ENCODE peak calls at places on chromosomes 7 and 10, in ten cellular contexts. One of them, this sample, is unnamed.

GRCh38 chr7:13990984-13991790 is 1.7 kb upstream of the ETV1 start:
- DNase-seq in H1: peak; percentile 97
- DNase-seq in upper lobe of left lung: peak; percentile 93
- DNase-seq in psoas muscle: peak; percentile 96
- DNase-seq in GM12865: peak; percentile 87
- DNase-seq in AG10803: peak; percentile 97
- DNase-seq in mammary epithelial cell: peak; percentile 98
- DNase-seq in mucosa of descending colon: peak; percentile 91
- DNase-seq in cardiac muscle cell: peak; percentile 99
- DNase-seq in DND-41: no peak
- DNase-seq in this sample: peak; percentile 80

GRCh38 chr7:54653905-54654304 is 105.1 kb downstream of the SEC61G start:
- DNase-seq in H1: no peak
- DNase-seq in upper lobe of left lung: no peak
- DNase-seq in psoas muscle: no peak
- DNase-seq in GM12865: no peak
- DNase-seq in AG10803: no peak
- DNase-seq in mammary epithelial cell: no peak
- DNase-seq in mucosa of descending colon: no peak
- DNase-seq in cardiac muscle cell: no peak
- DNase-seq in DND-41: no peak
- DNase-seq in this sample: no peak

GRCh38 chr10:34046651-34047050 is 712.2 kb upstream of the NRP1 start:
- DNase-seq in H1: no peak
- DNase-seq in upper lobe of left lung: no peak
- DNase-seq in psoas muscle: no peak
- DNase-seq in GM12865: no peak
- DNase-seq in AG10803: no peak
- DNase-seq in mammary epithelial cell: no peak
- DNase-seq in mucosa of descending colon: no peak
- DNase-seq in cardiac muscle cell: no peak
- DNase-seq in DND-41: no peak
- DNase-seq in this sample: no peak

GRCh38 chr10:96448558-96448957 is 65.2 kb downstream of the TLL2 start:
- DNase-seq in H1: no peak
- DNase-seq in upper lobe of left lung: no peak
- DNase-seq in psoas muscle: no peak
- DNase-seq in GM12865: no peak
- DNase-seq in AG10803: no peak
- DNase-seq in mammary epithelial cell: no peak
- DNase-seq in mucosa of descending colon: no peak
- DNase-seq in cardiac muscle cell: no peak
- DNase-seq in DND-41: no peak
- DNase-seq in this sample: no peak

GRCh38 chr10:97580421-97581367 is 3.5 kb upstream of the HOGA1 start:
- DNase-seq in H1: no peak
- DNase-seq in upper lobe of left lung: no peak
- DNase-seq in psoas muscle: no peak
- DNase-seq in GM12865: no peak
- DNase-seq in AG10803: no peak
- DNase-seq in mammary epithelial cell: no peak
- DNase-seq in mucosa of descending colon: no peak
- DNase-seq in cardiac muscle cell: no peak
- DNase-seq in DND-41: no peak
- DNase-seq in this sample: no peak

GRCh38 chr10:37865264-37865663 is 7.9 kb upstream of the ZNF248 start:
- DNase-seq in H1: no peak
- DNase-seq in upper lobe of left lung: no peak
- DNase-seq in psoas muscle: no peak
- DNase-seq in GM12865: no peak
- DNase-seq in AG10803: no peak
- DNase-seq in mammary epithelial cell: no peak
- DNase-seq in mucosa of descending colon: no peak
- DNase-seq in cardiac muscle cell: no peak
- DNase-seq in DND-41: no peak
- DNase-seq in this sample: no peak

GRCh38 chr7:157551325-157552070 is 214.7 kb downstream of the DNAJB6 start:
- DNase-seq in H1: no peak
- DNase-seq in upper lobe of left lung: no peak
- DNase-seq in psoas muscle: no peak
- DNase-seq in GM12865: no peak
- DNase-seq in AG10803: no peak
- DNase-seq in mammary epithelial cell: no peak
- DNase-seq in mucosa of descending colon: peak; percentile 10
- DNase-seq in cardiac muscle cell: no peak
- DNase-seq in DND-41: no peak
- DNase-seq in this sample: no peak

GRCh38 chr7:55078465-55079372 is 59.9 kb downstream of the EGFR start:
- DNase-seq in H1: no peak
- DNase-seq in upper lobe of left lung: peak; percentile 82
- DNase-seq in psoas muscle: no peak
- DNase-seq in GM12865: no peak
- DNase-seq in AG10803: no peak
- DNase-seq in mammary epithelial cell: no peak
- DNase-seq in mucosa of descending colon: peak; percentile 86
- DNase-seq in cardiac muscle cell: no peak
- DNase-seq in DND-41: no peak
- DNase-seq in this sample: no peak

GRCh38 chr7:2953099-2953498 is 90.6 kb downstream of the CARD11 start:
- DNase-seq in H1: no peak
- DNase-seq in upper lobe of left lung: no peak
- DNase-seq in psoas muscle: no peak
- DNase-seq in GM12865: no peak
- DNase-seq in AG10803: no peak
- DNase-seq in mammary epithelial cell: peak; percentile 39
- DNase-seq in mucosa of descending colon: no peak
- DNase-seq in cardiac muscle cell: no peak
- DNase-seq in DND-41: no peak
- DNase-seq in this sample: no peak

GRCh38 chr7:113698556-113699220 is 220.1 kb downstream of the PPP1R3A start:
- DNase-seq in H1: no peak
- DNase-seq in upper lobe of left lung: no peak
- DNase-seq in psoas muscle: no peak
- DNase-seq in GM12865: peak; percentile 30
- DNase-seq in AG10803: peak; percentile 21
- DNase-seq in mammary epithelial cell: peak; percentile 16
- DNase-seq in mucosa of descending colon: no peak
- DNase-seq in cardiac muscle cell: peak; percentile 46
- DNase-seq in DND-41: peak; percentile 7
- DNase-seq in this sample: no peak

GRCh38 chr7:50393547-50394252 is 56.5 kb downstream of the FIGNL1 start:
- DNase-seq in H1: no peak
- DNase-seq in upper lobe of left lung: peak; percentile 11
- DNase-seq in psoas muscle: no peak
- DNase-seq in GM12865: peak; percentile 73
- DNase-seq in AG10803: no peak
- DNase-seq in mammary epithelial cell: no peak
- DNase-seq in mucosa of descending colon: no peak
- DNase-seq in cardiac muscle cell: no peak
- DNase-seq in DND-41: peak; percentile 37
- DNase-seq in this sample: no peak

GRCh38 chr10:88926484-88927249 is 25.9 kb downstream of the ACTA2 start:
- DNase-seq in H1: no peak
- DNase-seq in upper lobe of left lung: no peak
- DNase-seq in psoas muscle: no peak
- DNase-seq in GM12865: no peak
- DNase-seq in AG10803: peak; percentile 98
- DNase-seq in mammary epithelial cell: no peak
- DNase-seq in mucosa of descending colon: no peak
- DNase-seq in cardiac muscle cell: peak; percentile 96
- DNase-seq in DND-41: no peak
- DNase-seq in this sample: peak; percentile 30

GRCh38 chr7:192701-193536 is 548 bp downstream of the FAM20C start:
- DNase-seq in H1: no peak
- DNase-seq in upper lobe of left lung: peak; percentile 90
- DNase-seq in psoas muscle: no peak
- DNase-seq in GM12865: no peak
- DNase-seq in AG10803: peak; percentile 30
- DNase-seq in mammary epithelial cell: no peak
- DNase-seq in mucosa of descending colon: peak; percentile 62
- DNase-seq in cardiac muscle cell: no peak
- DNase-seq in DND-41: no peak
- DNase-seq in this sample: no peak
- H3K4me3 ChIP-seq in H1: peak overlapping the region; percentile 60
- H3K4me3 ChIP-seq in upper lobe of left lung: peak overlapping the region; percentile 84
- H3K4me3 ChIP-seq in psoas muscle: peak overlapping the region; percentile 84
- H3K4me3 ChIP-seq in GM12865: no peak overlapping the region
- H3K4me3 ChIP-seq in AG10803: peak overlapping the region; percentile 83
- H3K4me3 ChIP-seq in mammary epithelial cell: peak overlapping the region; percentile 66
- H3K4me3 ChIP-seq in mucosa of descending colon: peak overlapping the region; percentile 36
- H3K4me3 ChIP-seq in cardiac muscle cell: peak overlapping the region; percentile 41
- H3K4me3 ChIP-seq in DND-41: no peak overlapping the region
- H3K4me3 ChIP-seq in this sample: peak overlapping the region; percentile 94

GRCh38 chr10:82084904-82085303 is 209.9 kb downstream of the NRG3 start:
- DNase-seq in H1: peak; percentile 1
- DNase-seq in upper lobe of left lung: no peak
- DNase-seq in psoas muscle: no peak
- DNase-seq in GM12865: no peak
- DNase-seq in AG10803: no peak
- DNase-seq in mammary epithelial cell: no peak
- DNase-seq in mucosa of descending colon: no peak
- DNase-seq in cardiac muscle cell: no peak
- DNase-seq in DND-41: no peak
- DNase-seq in this sample: no peak
- TF ChIP-seq CTCF in H1: peak; percentile 62
- TF ChIP-seq CTCF in upper lobe of left lung: no peak
- TF ChIP-seq CTCF in psoas muscle: no peak
- TF ChIP-seq CTCF in GM12865: no peak
- TF ChIP-seq CTCF in AG10803: no peak
- TF ChIP-seq CTCF in mammary epithelial cell: no peak
- TF ChIP-seq CTCF in mucosa of descending colon: no peak
- TF ChIP-seq CTCF in cardiac muscle cell: no peak
- TF ChIP-seq CTCF in DND-41: no peak
- TF ChIP-seq CTCF in this sample: peak; percentile 6

GRCh38 chr7:84985073-84985784 is 201.6 kb downstream of the SEMA3D start:
- DNase-seq in H1: no peak
- DNase-seq in upper lobe of left lung: no peak
- DNase-seq in psoas muscle: no peak
- DNase-seq in GM12865: no peak
- DNase-seq in AG10803: peak; percentile 6
- DNase-seq in mammary epithelial cell: no peak
- DNase-seq in mucosa of descending colon: no peak
- DNase-seq in cardiac muscle cell: peak; percentile 17
- DNase-seq in DND-41: no peak
- DNase-seq in this sample: no peak

GRCh38 chr7:84982199-84982598 is 204.7 kb downstream of the SEMA3D start:
- DNase-seq in H1: no peak
- DNase-seq in upper lobe of left lung: no peak
- DNase-seq in psoas muscle: no peak
- DNase-seq in GM12865: no peak
- DNase-seq in AG10803: no peak
- DNase-seq in mammary epithelial cell: peak; percentile 4
- DNase-seq in mucosa of descending colon: no peak
- DNase-seq in cardiac muscle cell: no peak
- DNase-seq in DND-41: no peak
- DNase-seq in this sample: no peak

GRCh38 chr7:84975586-84976185 is 211.2 kb downstream of the SEMA3D start:
- DNase-seq in H1: no peak
- DNase-seq in upper lobe of left lung: no peak
- DNase-seq in psoas muscle: no peak
- DNase-seq in GM12865: no peak
- DNase-seq in AG10803: peak; percentile 57
- DNase-seq in mammary epithelial cell: no peak
- DNase-seq in mucosa of descending colon: no peak
- DNase-seq in cardiac muscle cell: peak; percentile 50
- DNase-seq in DND-41: no peak
- DNase-seq in this sample: no peak

DNA sequence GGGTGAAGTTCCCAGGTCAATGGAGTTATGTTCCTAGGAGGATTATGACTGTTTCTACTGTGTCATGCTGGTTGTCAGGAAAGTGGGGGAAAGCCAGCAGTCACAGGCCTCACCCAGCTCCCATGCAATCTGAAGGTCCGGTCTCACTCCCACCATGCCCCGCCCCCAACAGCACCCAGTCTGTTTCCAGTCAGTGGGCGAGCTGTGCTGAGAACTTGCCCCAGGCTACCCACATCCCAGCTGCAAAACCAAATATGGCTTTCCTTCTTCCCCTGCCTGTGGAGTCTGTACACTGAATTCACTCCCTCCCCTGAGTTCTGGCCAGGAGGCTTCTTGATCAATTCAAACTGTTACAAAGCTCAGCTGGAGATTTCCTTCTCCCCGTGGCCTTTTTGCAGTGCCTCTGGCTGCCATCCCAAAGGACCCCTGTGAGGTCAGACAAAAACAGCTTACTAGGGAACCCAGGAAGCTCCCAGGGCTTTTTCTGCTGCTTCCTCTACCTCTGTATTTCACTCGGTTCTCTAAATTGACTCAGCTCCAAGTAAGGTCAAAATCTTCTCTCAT is 205.7 kb downstream of the SEMA3D start:
- DNase-seq in H1: no peak
- DNase-seq in upper lobe of left lung: no peak
- DNase-seq in psoas muscle: no peak
- DNase-seq in GM12865: no peak
- DNase-seq in AG10803: no peak
- DNase-seq in mammary epithelial cell: peak; percentile 14
- DNase-seq in mucosa of descending colon: no peak
- DNase-seq in cardiac muscle cell: peak; percentile 3
- DNase-seq in DND-41: no peak
- DNase-seq in this sample: no peak
- H3K4me3 ChIP-seq in H1: no peak overlapping the region
- H3K4me3 ChIP-seq in upper lobe of left lung: no peak overlapping the region
- H3K4me3 ChIP-seq in psoas muscle: no peak overlapping the region
- H3K4me3 ChIP-seq in GM12865: no peak overlapping the region
- H3K4me3 ChIP-seq in AG10803: no peak overlapping the region
- H3K4me3 ChIP-seq in mammary epithelial cell: no peak overlapping the region
- H3K4me3 ChIP-seq in mucosa of descending colon: no peak overlapping the region
- H3K4me3 ChIP-seq in cardiac muscle cell: no peak overlapping the region
- H3K4me3 ChIP-seq in DND-41: no peak overlapping the region
- H3K4me3 ChIP-seq in this sample: no peak overlapping the region

GRCh38 chr10:113329121-113329596 is 223.7 kb upstream of the HABP2 start:
- DNase-seq in H1: no peak
- DNase-seq in upper lobe of left lung: no peak
- DNase-seq in psoas muscle: no peak
- DNase-seq in GM12865: no peak
- DNase-seq in AG10803: peak; percentile 96
- DNase-seq in mammary epithelial cell: peak; percentile 27
- DNase-seq in mucosa of descending colon: no peak
- DNase-seq in cardiac muscle cell: peak; percentile 74
- DNase-seq in DND-41: no peak
- DNase-seq in this sample: peak; percentile 44

GRCh38 chr10:113323985-113324384 is 228.9 kb upstream of the HABP2 start:
- DNase-seq in H1: no peak
- DNase-seq in upper lobe of left lung: no peak
- DNase-seq in psoas muscle: no peak
- DNase-seq in GM12865: no peak
- DNase-seq in AG10803: no peak
- DNase-seq in mammary epithelial cell: no peak
- DNase-seq in mucosa of descending colon: no peak
- DNase-seq in cardiac muscle cell: no peak
- DNase-seq in DND-41: no peak
- DNase-seq in this sample: no peak

GRCh38 chr10:113320980-113321379 is 231.9 kb upstream of the HABP2 start:
- DNase-seq in H1: no peak
- DNase-seq in upper lobe of left lung: no peak
- DNase-seq in psoas muscle: no peak
- DNase-seq in GM12865: no peak
- DNase-seq in AG10803: no peak
- DNase-seq in mammary epithelial cell: no peak
- DNase-seq in mucosa of descending colon: no peak
- DNase-seq in cardiac muscle cell: no peak
- DNase-seq in DND-41: no peak
- DNase-seq in this sample: no peak

GRCh38 chr10:113322843-113323242 is 230.0 kb upstream of the HABP2 start:
- DNase-seq in H1: no peak
- DNase-seq in upper lobe of left lung: no peak
- DNase-seq in psoas muscle: no peak
- DNase-seq in GM12865: no peak
- DNase-seq in AG10803: no peak
- DNase-seq in mammary epithelial cell: no peak
- DNase-seq in mucosa of descending colon: no peak
- DNase-seq in cardiac muscle cell: no peak
- DNase-seq in DND-41: no peak
- DNase-seq in this sample: no peak

GRCh38 chr10:113326160-113327111 is 226.4 kb upstream of the HABP2 start:
- DNase-seq in H1: peak; percentile 10
- DNase-seq in upper lobe of left lung: no peak
- DNase-seq in psoas muscle: peak; percentile 79
- DNase-seq in GM12865: peak; percentile 66
- DNase-seq in AG10803: peak; percentile 88
- DNase-seq in mammary epithelial cell: peak; percentile 71
- DNase-seq in mucosa of descending colon: no peak
- DNase-seq in cardiac muscle cell: peak; percentile 62
- DNase-seq in DND-41: peak; percentile 11
- DNase-seq in this sample: peak; percentile 67
- TF ChIP-seq CTCF in H1: peak; percentile 38
- TF ChIP-seq CTCF in upper lobe of left lung: no peak
- TF ChIP-seq CTCF in psoas muscle: peak; percentile 6
- TF ChIP-seq CTCF in GM12865: no peak
- TF ChIP-seq CTCF in AG10803: peak; percentile 56
- TF ChIP-seq CTCF in mammary epithelial cell: peak; percentile 10
- TF ChIP-seq CTCF in mucosa of descending colon: no peak
- TF ChIP-seq CTCF in cardiac muscle cell: no peak
- TF ChIP-seq CTCF in DND-41: no peak
- TF ChIP-seq CTCF in this sample: peak; percentile 32